ENCODE peak calls at places on chromosomes 7 and 10, in ten cellular contexts. O is HS-5; Z is H9; W is ACHN; X is esophagus muscularis mucosa; S is COR-L47; B is Caki2; N is stimulated activated CD4-positive, alpha-beta T cell treated with anti-CD3 and anti-CD28 coated beads, Interleukin-4, amount 100 ng/mL, for 24 hours; Q is HT1080; I is Karpas-422. L is an unnamed sample.
A peak's percentile ranks its signal among the peaks of the same experiment; 100 is the strongest.

GRCh38 chr10:49165259-49165658 is 22.9 kb downstream of the TMEM273 start:
- DNase-seq in W (no peak), I (no peak), O (no peak), S (no peak), B (no peak), N (no peak), Z (no peak), X (no peak), Q (no peak), L (no peak)

GRCh38 chr10:119025776-119026175 is 3.7 kb upstream of the NANOS1 start:
- DNase-seq in W (no peak), B (no peak), Q (no peak), Z (no peak), I (no peak), X (peak; percentile 78), O (no peak), S (no peak), N (no peak), L (no peak)

GRCh38 chr7:130273081-130273699 is 6.5 kb downstream of the CPA2 start:
- DNase-seq in O (no peak), X (peak; percentile 70), N (no peak), Z (peak; percentile 93), S (no peak), I (peak; percentile 27), B (no peak), Q (no peak), W (no peak), L (peak; percentile 97)

GRCh38 chr10:50426485-50426884 is 175.2 kb upstream of the ASAH2 start:
- DNase-seq in B (no peak), N (no peak), W (no peak), Q (no peak), Z (no peak), S (no peak), X (no peak), O (no peak), I (no peak), L (no peak)

GRCh38 chr10:74118794-74119193 is 31.8 kb downstream of the AP3M1 start:
- DNase-seq in I (no peak), X (no peak), W (no peak), B (peak; percentile 42), N (no peak), S (no peak), Q (peak; percentile 58), O (no peak), Z (no peak), L (no peak)

GRCh38 chr7:127718325-127718724 is 66.3 kb downstream of the SND1 start:
- DNase-seq in X (no peak), W (no peak), I (no peak), B (no peak), N (no peak), O (no peak), Q (no peak), S (no peak), Z (no peak), L (no peak)

GRCh38 chr7:76358053-76358477 is 726 bp downstream of the YWHAG start:
- DNase-seq in S (peak; percentile 51), N (peak; percentile 60), I (peak; percentile 92), Z (no peak), O (no peak), Q (peak; percentile 42), X (peak; percentile 94), W (peak; percentile 65), B (peak; percentile 50), L (peak; percentile 40)

GRCh38 chr10:131847241-131847783 is 53.5 kb upstream of the PPP2R2D start:
- DNase-seq in N (no peak), I (no peak), X (no peak), O (no peak), Q (no peak), S (no peak), W (no peak), B (no peak), Z (peak; percentile 25), L (no peak)

GRCh38 chr10:128316925-128317324 is 190.7 kb upstream of the MKI67 start:
- DNase-seq in O (no peak), I (no peak), X (no peak), Z (no peak), N (no peak), S (no peak), W (no peak), Q (no peak), B (no peak), L (no peak)

GRCh38 chr10:76582536-76582935 is 1055.1 kb downstream of the KCNMA1 start:
- DNase-seq in X (no peak), Z (no peak), B (no peak), S (no peak), I (no peak), W (no peak), N (no peak), Q (no peak), O (no peak), L (no peak)

GRCh38 chr7:7122701-7123281 is 59.6 kb upstream of the C1GALT1 start:
- DNase-seq in I (no peak), B (no peak), Q (peak; percentile 33), S (no peak), O (peak; percentile 85), X (no peak), W (no peak), Z (no peak), N (no peak), L (no peak)

GRCh38 chr7:111587715-111588433 is 25.6 kb upstream of the IMMP2L start:
- DNase-seq in X (no peak), S (no peak), Z (no peak), O (no peak), N (no peak), I (no peak), B (peak; percentile 15), W (peak; percentile 19), Q (peak; percentile 37), L (no peak)

GRCh38 chr7:120733143-120733542 is 124.8 kb downstream of the TSPAN12 start:
- DNase-seq in O (peak; percentile 48), N (no peak), Z (no peak), B (peak; percentile 66), Q (peak; percentile 71), W (peak; percentile 82), S (no peak), X (no peak), I (no peak), L (no peak)

GRCh38 chr7:127791790-127792189 is 139.8 kb downstream of the SND1 start:
- DNase-seq in O (peak; percentile 28), N (no peak), I (no peak), X (no peak), Z (no peak), W (no peak), S (no peak), B (no peak), Q (peak; percentile 52), L (no peak)

GRCh38 chr10:84296071-84296981 is 32.1 kb upstream of the CCSER2 start:
- DNase-seq in I (no peak), Q (peak; percentile 87), S (no peak), Z (peak; percentile 52), W (no peak), N (no peak), X (no peak), B (no peak), O (no peak), L (no peak)

GRCh38 chr7:121480566-121481335 is 84.6 kb upstream of the FAM3C start:
- DNase-seq in I (no peak), Q (no peak), X (no peak), S (no peak), W (no peak), Z (no peak), O (no peak), N (no peak), B (no peak), L (no peak)

GRCh38 chr10:110556993-110557601 is 10.4 kb upstream of the SMC3 start:
- DNase-seq in Q (no peak), B (no peak), S (no peak), X (no peak), I (peak; percentile 91), Z (peak; percentile 69), W (peak; percentile 65), O (no peak), N (peak; percentile 79), L (no peak)

GRCh38 chr10:60521974-60522405 is 132.3 kb upstream of the ANK3 start:
- DNase-seq in I (no peak), Q (peak; percentile 54), X (no peak), O (peak; percentile 89), S (peak; percentile 86), W (no peak), B (no peak), N (no peak), Z (peak; percentile 48), L (no peak)

GRCh38 chr7:129417073-129417472 is 17.2 kb upstream of the STRIP2 start:
- DNase-seq in I (no peak), W (no peak), X (no peak), Q (no peak), O (no peak), S (no peak), N (no peak), B (no peak), Z (no peak), L (no peak)

GRCh38 chr7:93307131-93307660 is 75.0 kb downstream of the VPS50 start:
- DNase-seq in X (no peak), I (no peak), W (no peak), O (peak; percentile 53), Q (peak; percentile 16), N (no peak), S (no peak), B (no peak), Z (no peak), L (no peak)

GRCh38 chr7:66452165-66452564 is 176.5 kb upstream of the KCTD7 start:
- DNase-seq in I (no peak), W (no peak), Z (no peak), O (no peak), Q (no peak), S (no peak), B (no peak), X (no peak), N (no peak), L (no peak)

GRCh38 chr7:542935-543789 is 23.5 kb upstream of the PDGFA start:
- DNase-seq in O (peak; percentile 94), S (no peak), N (no peak), X (no peak), B (peak; percentile 87), Z (no peak), Q (peak; percentile 91), W (peak; percentile 95), I (no peak), L (no peak)

GRCh38 chr7:51278797-51279196 is 37.8 kb downstream of the COBL start:
- DNase-seq in O (no peak), S (peak; percentile 78), Q (no peak), N (no peak), B (no peak), Z (no peak), W (no peak), I (no peak), X (peak; percentile 70), L (peak; percentile 81)

GRCh38 chr10:69662901-69663300 is 32.9 kb downstream of the FAM241B start:
- DNase-seq in O (no peak), Z (no peak), I (no peak), W (no peak), B (no peak), Q (no peak), X (no peak), N (no peak), S (no peak), L (no peak)

GRCh38 chr10:73232887-73233286 is 14.2 kb downstream of the DNAJC9 start:
- DNase-seq in W (peak; percentile 22), B (no peak), X (no peak), I (no peak), O (no peak), Q (no peak), Z (peak; percentile 40), S (no peak), N (no peak), L (no peak)

GRCh38 chr10:60295028-60295937 is 94.4 kb downstream of the ANK3 start:
- DNase-seq in I (no peak), W (no peak), Q (no peak), X (no peak), S (no peak), O (no peak), B (no peak), N (no peak), Z (no peak), L (no peak)

GRCh38 chr7:41889040-41889439 is 186.2 kb upstream of the INHBA start:
- DNase-seq in I (no peak), X (no peak), S (no peak), W (no peak), B (no peak), N (no peak), O (no peak), Z (no peak), Q (no peak), L (no peak)

GRCh38 chr10:18658301-18658991 is 785 bp upstream of the ARL5B start:
- DNase-seq in W (no peak), X (no peak), O (no peak), I (peak; percentile 57), Z (no peak), B (peak; percentile 38), N (peak; percentile 9), Q (peak; percentile 18), S (no peak), L (no peak)

L was measured in NCI-H2171.